ENCODE peak calls at places on chromosomes 4 and X, in ten cellular contexts. R is NCI-H1694; M is activated T-helper 1 cell treated with Interleukin-2 at 50 U/mL for 16 hours; F is GM12891; B is stimulated activated CD4-positive, alpha-beta T cell treated with anti-CD3 and anti-CD28 coated beads, TNF-alpha, amount 100 ng/mL, for 48 hours; W is fibroblast of mammary gland; N is AG20443; Y is choroid plexus epithelial cell; D is activated CD8-positive, alpha-beta memory T cell treated with anti-CD3 and anti-CD28 coated beads for 1 hour; E is mucosa of descending colon. K is an unnamed sample.

GRCh38 chrX:46209768-46210167 is 335.5 kb downstream of the ZNF674 start:
- DNase-seq in Y (no peak), R (no peak), F (no peak), E (no peak), B (no peak), W (no peak), N (no peak), D (no peak), M (no peak), K (no peak)

GRCh38 chrX:140123446-140123845 is 158.1 kb upstream of the CXorf66 start:
- DNase-seq in F (no peak), N (no peak), B (no peak), Y (peak), D (no peak), R (no peak), M (no peak), E (peak), W (no peak), K (no peak)

GRCh38 chr4:138053601-138054322 is 188.4 kb downstream of the SLC7A11 start:
- DNase-seq in W (peak), F (no peak), M (no peak), D (no peak), Y (peak), N (peak), E (peak), B (no peak), R (no peak), K (peak)

GRCh38 chrX:138691186-138691585 is 20.3 kb downstream of the FGF13 start:
- DNase-seq in F (no peak), D (no peak), M (no peak), E (no peak), N (no peak), R (no peak), W (no peak), Y (no peak), B (no peak), K (no peak)

GRCh38 chr4:127732623-127733199 is 2.5 kb downstream of the SLC25A31 start:
- DNase-seq in M (no peak), W (peak), D (no peak), B (no peak), N (peak), R (peak), E (peak), Y (peak), F (peak), K (peak)

GRCh38 chrX:63250253-63250868 is 100.8 kb downstream of the SPIN4 start:
- DNase-seq in N (peak), E (peak), R (no peak), F (no peak), M (no peak), B (no peak), W (peak), Y (peak), D (no peak), K (peak)

GRCh38 chr4:42396361-42397255 is 680 bp upstream of the SHISA3 start:
- DNase-seq in F (no peak), N (no peak), R (no peak), M (no peak), Y (no peak), W (no peak), B (no peak), E (peak), D (no peak), K (peak)

GRCh38 chr4:73127839-73128448 is 58.4 kb upstream of the COX18 start:
- DNase-seq in R (no peak), F (no peak), N (peak), E (no peak), B (no peak), D (no peak), M (no peak), Y (peak), W (peak), K (peak)

GRCh38 chrX:47831788-47832187 is 4.9 kb upstream of the ZNF81 start:
- DNase-seq in D (no peak), M (peak), N (peak), Y (peak), R (peak), B (peak), W (peak), E (peak), F (no peak), K (peak)

GRCh38 chrX:30181353-30181752 is 34.0 kb upstream of the MAGEB2 start:
- DNase-seq in D (no peak), W (no peak), Y (no peak), R (no peak), F (no peak), N (no peak), B (no peak), E (no peak), M (no peak), K (no peak)

GRCh38 chr4:29046716-29047115 is 1673.5 kb upstream of the PCDH7 start:
- DNase-seq in R (no peak), N (no peak), D (no peak), E (no peak), Y (peak), M (no peak), W (peak), F (no peak), B (no peak), K (no peak)

GRCh38 chr4:3873446-3874415 is 107.5 kb downstream of the ADRA2C start:
- DNase-seq in W (no peak), D (no peak), M (no peak), Y (no peak), F (no peak), R (no peak), B (no peak), N (no peak), E (no peak), K (no peak)

GRCh38 chr4:80189581-80189955 is 7.7 kb upstream of the PRDM8 start:
- DNase-seq in D (no peak), W (no peak), B (no peak), E (no peak), R (no peak), F (no peak), N (no peak), M (no peak), Y (no peak), K (no peak)

GRCh38 chr4:40003986-40004385 is 26.3 kb upstream of the PDS5A start:
- DNase-seq in N (peak), W (peak), B (no peak), E (peak), R (no peak), D (no peak), M (no peak), F (no peak), Y (peak), K (no peak)

GRCh38 chr4:73869130-73870055 is at the start of gene CXCL1:
- DNase-seq in D (no peak), W (no peak), B (no peak), M (no peak), E (peak), F (no peak), R (no peak), Y (peak), N (peak), K (peak)

GRCh38 chr4:112199041-112199440 is 32.5 kb upstream of the AP1AR start:
- DNase-seq in W (no peak), F (no peak), E (no peak), N (no peak), M (no peak), Y (no peak), D (no peak), B (no peak), R (no peak), K (no peak)

GRCh38 chrX:113287761-113288160 is 447.1 kb upstream of the AMOT start:
- DNase-seq in R (no peak), M (no peak), E (no peak), F (no peak), D (no peak), B (no peak), Y (no peak), W (no peak), N (no peak), K (no peak)

GRCh38 chr4:151649461-151649860 is 111.3 kb downstream of the GATB start:
- DNase-seq in E (no peak), N (no peak), B (no peak), W (no peak), R (no peak), D (no peak), M (no peak), F (no peak), Y (no peak), K (peak)

GRCh38 chr4:166198516-166198915 is 325.5 kb downstream of the TLL1 start:
- DNase-seq in E (no peak), M (no peak), D (no peak), B (no peak), Y (no peak), N (no peak), W (no peak), R (no peak), F (no peak), K (no peak)

K was measured in lung microvascular endothelial cell.